ENCODE peak calls at places on chromosome 1, in seven cellular contexts. O is mesenteric fat pad, D is small intestine, L is neuronal stem cell, M is Right ventricle myocardium superior, S is HS-27A, Q is NCI-H82. I is an unnamed sample.

GRCh38 chr1:40032240-40032891 is 8.2 kb upstream of the CAP1 start:
- DNase-seq in Q (peak; percentile 81), M (no peak), S (no peak), D (peak; percentile 76), O (no peak), L (peak; percentile 38), I (peak; percentile 59)

GRCh38 chr1:167158813-167159275 is 61.8 kb upstream of the POU2F1 start:
- DNase-seq in S (no peak), Q (no peak), O (no peak), L (no peak), M (no peak), D (no peak), I (no peak)

GRCh38 chr1:11730429-11730861 is 5.5 kb upstream of the AGTRAP start:
- DNase-seq in Q (no peak), M (no peak), S (no peak), O (no peak), D (peak; percentile 72), L (no peak), I (no peak)

GRCh38 chr1:225449261-225449660 is 21.4 kb upstream of the LBR start:
- DNase-seq in L (no peak), M (no peak), O (peak; percentile 81), D (peak; percentile 96), Q (no peak), S (no peak), I (no peak)

GRCh38 chr1:33394716-33395115 is 36.2 kb downstream of the PHC2 start:
- DNase-seq in S (no peak), O (no peak), Q (no peak), M (no peak), L (no peak), D (no peak), I (no peak)

GRCh38 chr1:43883321-43883720 is 50.3 kb upstream of the ARTN start:
- DNase-seq in D (peak; percentile 3), L (no peak), Q (no peak), O (no peak), M (no peak), S (no peak), I (no peak)

GRCh38 chr1:39288735-39289465 is 84.4 kb downstream of the MACF1 start:
- DNase-seq in D (no peak), M (no peak), S (no peak), O (no peak), Q (no peak), L (no peak), I (no peak)

GRCh38 chr1:246181244-246181643 is 325.8 kb downstream of the SMYD3 start:
- DNase-seq in M (no peak), S (no peak), O (no peak), L (no peak), D (no peak), Q (no peak), I (no peak)

GRCh38 chr1:39525366-39526165 is 34.1 kb downstream of the BMP8A start:
- DNase-seq in Q (no peak), O (no peak), D (peak; percentile 6), L (no peak), S (no peak), M (no peak), I (no peak)

GRCh38 chr1:19877351-19877750 is 4.8 kb upstream of the OTUD3 start:
- DNase-seq in L (no peak), O (no peak), M (no peak), S (no peak), Q (no peak), D (no peak), I (no peak)

GRCh38 chr1:99546432-99547416 is 99.2 kb upstream of the PALMD start:
- DNase-seq in L (no peak), O (no peak), M (no peak), Q (no peak), S (peak; percentile 33), D (no peak), I (no peak)

GRCh38 chr1:27077968-27078367 is 65.3 kb upstream of the TENT5B start:
- DNase-seq in Q (no peak), M (no peak), O (no peak), D (no peak), S (no peak), L (no peak), I (no peak)

GRCh38 chr1:89440911-89441310 is 77.1 kb downstream of the GBP6 start:
- DNase-seq in D (no peak), M (no peak), Q (no peak), S (no peak), O (no peak), L (no peak), I (no peak)

GRCh38 chr1:87149166-87150065 is 179.3 kb upstream of the LMO4 start:
- DNase-seq in M (no peak), S (no peak), O (no peak), D (no peak), Q (peak; percentile 82), L (no peak), I (peak; percentile 56)

GRCh38 chr1:6419803-6420593 is at the start of gene HES2:
- DNase-seq in O (no peak), M (no peak), Q (peak; percentile 50), L (no peak), S (no peak), D (peak; percentile 73), I (no peak)

GRCh38 chr1:197725044-197725443 is 50.2 kb downstream of the DENND1B start:
- DNase-seq in D (no peak), O (no peak), Q (peak; percentile 30), L (peak; percentile 24), S (no peak), M (no peak), I (no peak)

GRCh38 chr1:41386190-41386518 is 24.9 kb downstream of the FOXO6 start:
- DNase-seq in D (no peak), S (no peak), Q (no peak), O (no peak), L (no peak), M (no peak), I (no peak)

GRCh38 chr1:39898648-39899603 is 2.8 kb downstream of the MYCL start:
- DNase-seq in D (peak; percentile 80), M (no peak), Q (peak; percentile 99), O (no peak), S (no peak), L (peak; percentile 88), I (peak; percentile 94)

GRCh38 chr1:171576144-171576543 is 45.9 kb upstream of the MYOCOS start:
- DNase-seq in O (no peak), L (no peak), D (no peak), M (no peak), Q (no peak), S (no peak), I (no peak)

GRCh38 chr1:113247355-113247754 is 143.0 kb upstream of the MAGI3 start:
- DNase-seq in O (no peak), S (no peak), M (no peak), Q (no peak), D (peak; percentile 47), L (no peak), I (no peak)

I was measured in NT2/D1.